ENCODE peak calls at places on chromosomes 12 and 14, in eight cellular contexts. W, J, D, S, V, G, A and L are unnamed samples.

GRCh38 chr12:131137009-131137835 is 183.5 kb downstream of the ADGRD1 start:
- DNase-seq in D (no peak), G (no peak), W (no peak), V (no peak), A (no peak), J (no peak), S (no peak), L (no peak)

GRCh38 chr14:97931273-97931672 is 1134.1 kb downstream of the VRK1 start:
- DNase-seq in S (no peak), G (no peak), A (no peak), V (no peak), W (no peak), D (no peak), J (no peak), L (no peak)

GRCh38 chr12:24730461-24730896 is 218.4 kb downstream of the BCAT1 start:
- DNase-seq in W (no peak), J (no peak), A (no peak), D (no peak), S (no peak), G (no peak), V (no peak), L (no peak)

GRCh38 chr12:13505224-13505623 is 308.7 kb downstream of the EMP1 start:
- DNase-seq in A (no peak), V (peak), S (no peak), J (no peak), G (no peak), W (no peak), D (no peak), L (no peak)

GRCh38 chr14:71228711-71229110 is 321.5 kb downstream of the PCNX1 start:
- DNase-seq in J (no peak), V (no peak), A (no peak), S (no peak), G (no peak), D (no peak), W (no peak), L (no peak)

GRCh38 chr12:56120158-56120846 is 2.2 kb downstream of the ZC3H10 start:
- DNase-seq in W (no peak), D (no peak), J (no peak), S (no peak), A (no peak), G (no peak), V (no peak), L (no peak)

GRCh38 chr12:42695490-42695995 is 106.0 kb upstream of the PRICKLE1 start:
- DNase-seq in J (no peak), A (no peak), D (no peak), W (no peak), S (no peak), V (no peak), G (no peak), L (no peak)

GRCh38 chr12:24854017-24854416 is 94.9 kb downstream of the BCAT1 start:
- DNase-seq in A (no peak), D (no peak), V (no peak), W (no peak), S (no peak), J (no peak), G (no peak), L (no peak)

GRCh38 chr14:106883218-106883692 is 1356.9 kb downstream of the TMEM121 start:
- DNase-seq in S (no peak), G (no peak), V (peak), A (peak), W (no peak), J (peak), D (no peak), L (peak)

GRCh38 chr12:42468341-42468821 is 121.2 kb downstream of the PRICKLE1 start:
- DNase-seq in G (no peak), A (no peak), D (no peak), J (no peak), S (no peak), V (no peak), W (no peak), L (no peak)

GRCh38 chr14:101542391-101542790 is 18.9 kb upstream of the DIO3 start:
- DNase-seq in W (no peak), A (no peak), S (no peak), G (no peak), V (no peak), D (no peak), J (no peak), L (no peak)

GRCh38 chr12:76883151-76883550 is 4.3 kb upstream of the CSRP2 start:
- DNase-seq in S (peak), D (no peak), A (no peak), J (no peak), V (no peak), G (peak), W (no peak), L (no peak)

GRCh38 chr14:22418631-22419030 is 170.4 kb downstream of the DAD1 start:
- DNase-seq in W (no peak), S (no peak), A (no peak), D (no peak), V (no peak), J (no peak), G (no peak), L (no peak)

GRCh38 chr14:76644875-76645518 is 116.3 kb upstream of the VASH1 start:
- DNase-seq in W (no peak), V (peak), A (no peak), J (peak), D (no peak), G (peak), S (no peak), L (no peak)

GRCh38 chr14:23438130-23438893 is 2.9 kb upstream of the MYH7 start:
- DNase-seq in W (no peak), S (no peak), J (no peak), G (no peak), D (no peak), A (no peak), V (no peak), L (no peak)

GRCh38 chr12:102702447-102703114 is 214.5 kb downstream of the PAH start:
- DNase-seq in G (peak), S (no peak), D (no peak), A (no peak), J (peak), V (peak), W (no peak), L (no peak)

GRCh38 chr12:124490584-124491305 is 76.7 kb downstream of the NCOR2 start:
- DNase-seq in J (peak), S (no peak), G (no peak), V (no peak), D (no peak), W (no peak), A (no peak), L (no peak)

GRCh38 chr14:70905316-70905715 is 1.9 kb upstream of the PCNX1 start:
- DNase-seq in V (no peak), J (no peak), G (peak), A (no peak), W (no peak), D (no peak), S (no peak), L (no peak)

GRCh38 chr12:74538491-74539258 is 1.0 kb downstream of the ATXN7L3B start:
- DNase-seq in A (peak), D (no peak), J (no peak), V (no peak), W (no peak), G (peak), S (no peak), L (no peak)

GRCh38 chr12:1869145-1869544 is 48.8 kb downstream of the LRTM2 start:
- DNase-seq in A (no peak), W (no peak), G (no peak), S (no peak), D (no peak), V (no peak), J (no peak), L (no peak)

GRCh38 chr12:108381793-108382436 is 42.8 kb upstream of the CMKLR1 start:
- DNase-seq in W (no peak), A (no peak), D (no peak), S (no peak), V (peak), J (no peak), G (no peak), L (no peak)

GRCh38 chr12:6056406-6057211 is 67.9 kb downstream of the VWF start:
- DNase-seq in A (no peak), G (peak), J (no peak), S (no peak), D (no peak), W (no peak), V (peak), L (no peak)

DNA sequence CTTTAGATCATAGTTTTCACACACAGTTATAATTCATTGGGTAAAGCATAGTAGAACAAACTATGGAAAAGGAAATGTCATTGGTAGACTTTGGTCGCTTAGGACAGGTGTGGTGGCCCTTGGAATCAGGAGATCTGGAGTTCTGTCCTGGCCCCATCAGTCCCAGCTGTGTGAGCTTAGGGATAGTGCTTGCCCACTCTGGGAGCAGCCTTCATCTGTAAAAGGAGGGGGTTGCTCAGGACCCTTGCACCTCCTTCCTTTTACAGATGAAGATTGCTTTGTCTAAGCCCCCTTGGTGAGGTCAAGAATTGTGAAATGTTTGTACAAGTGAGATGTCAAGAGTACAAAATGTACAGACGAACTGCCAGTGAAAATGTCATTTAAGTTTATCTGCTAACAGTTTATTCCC is 93.2 kb downstream of the BORCS5 start:
- DNase-seq in A (no peak), J (no peak), G (no peak), D (no peak), S (no peak), W (no peak), V (no peak), L (no peak)
- H3K27ac ChIP-seq in A (no peak), J (peak), G (no peak), D (no peak), S (no peak), W (peak), V (no peak), L (no peak)

DNA sequence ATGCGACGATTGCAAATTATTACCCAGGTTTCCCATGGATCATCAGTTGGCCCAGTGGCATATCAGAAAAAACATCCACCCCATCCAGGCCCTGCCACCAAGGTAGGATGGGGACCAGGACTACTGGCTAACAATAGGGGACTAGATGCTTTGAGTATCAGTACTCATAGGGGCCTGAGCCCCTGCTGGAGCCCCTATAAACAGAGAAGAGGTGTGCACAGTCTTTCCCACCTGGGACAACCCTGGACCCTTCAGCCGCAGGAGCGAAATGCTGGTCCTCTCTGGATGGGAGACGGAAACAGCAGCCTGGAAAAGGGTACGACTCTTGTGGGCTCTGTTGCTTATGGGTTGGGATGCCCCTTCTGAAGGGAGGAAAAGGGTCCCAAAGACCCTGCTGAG is 5.7 kb downstream of the DHH start:
- DNase-seq in W (no peak), G (no peak), A (no peak), D (no peak), S (no peak), V (no peak), J (no peak), L (no peak)
- H3K27ac ChIP-seq in W (no peak), G (no peak), A (no peak), D (no peak), S (no peak), V (no peak), J (no peak), L (no peak)

GRCh38 chr14:93006484-93007128 is 83.7 kb downstream of the CHGA start:
- DNase-seq in S (no peak), A (no peak), D (no peak), G (no peak), J (no peak), W (no peak), V (no peak), L (no peak)

GRCh38 chr14:93009471-93010117 is 86.6 kb downstream of the CHGA start:
- DNase-seq in J (no peak), A (no peak), G (no peak), V (no peak), S (no peak), W (no peak), D (no peak), L (no peak)

GRCh38 chr14:93007225-93007997 is 84.5 kb downstream of the CHGA start:
- DNase-seq in S (peak), G (peak), W (peak), D (no peak), V (no peak), J (no peak), A (no peak), L (peak)

GRCh38 chr14:93010118-93010475 is 87.1 kb downstream of the CHGA start:
- DNase-seq in J (no peak), D (no peak), S (no peak), W (no peak), V (no peak), A (no peak), G (no peak), L (no peak)

GRCh38 chr14:93008381-93008780 is 85.4 kb downstream of the CHGA start:
- DNase-seq in S (no peak), J (no peak), A (no peak), W (no peak), D (no peak), G (peak), V (no peak), L (no peak)
- H3K27ac ChIP-seq in S (no peak), J (no peak), A (no peak), W (no peak), D (no peak), G (no peak), V (no peak), L (no peak)

DNA sequence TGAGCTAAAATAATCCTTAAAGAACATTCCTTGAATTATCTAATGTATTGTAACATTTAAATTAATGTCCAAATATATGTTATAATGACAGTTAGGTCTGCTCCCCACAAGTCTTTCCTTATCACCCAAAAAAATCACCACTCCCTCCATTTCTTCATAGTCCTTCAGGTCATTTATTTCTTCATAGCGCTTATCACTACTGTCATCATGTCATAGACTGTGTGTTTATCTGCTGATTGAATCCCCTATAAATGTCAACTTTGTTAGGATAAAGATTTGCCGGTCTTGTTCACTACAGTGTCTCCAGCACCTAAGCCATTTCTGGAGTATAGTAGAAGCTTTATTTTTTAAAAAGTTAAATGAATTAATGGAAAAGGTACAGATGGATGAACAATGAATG is 11.9 kb downstream of the LUM start:
- DNase-seq in W (no peak), D (no peak), A (no peak), J (no peak), V (no peak), S (no peak), G (no peak), L (no peak)
- H3K27ac ChIP-seq in W (peak), D (no peak), A (no peak), J (no peak), V (no peak), S (no peak), G (no peak), L (no peak)

GRCh38 chr12:95416111-95416636 is 57.8 kb upstream of the METAP2 start:
- DNase-seq in V (no peak), W (no peak), S (no peak), G (no peak), J (no peak), A (no peak), D (no peak), L (no peak)
- H3K27ac ChIP-seq in V (no peak), W (peak), S (no peak), G (no peak), J (no peak), A (no peak), D (no peak), L (peak)

DNA sequence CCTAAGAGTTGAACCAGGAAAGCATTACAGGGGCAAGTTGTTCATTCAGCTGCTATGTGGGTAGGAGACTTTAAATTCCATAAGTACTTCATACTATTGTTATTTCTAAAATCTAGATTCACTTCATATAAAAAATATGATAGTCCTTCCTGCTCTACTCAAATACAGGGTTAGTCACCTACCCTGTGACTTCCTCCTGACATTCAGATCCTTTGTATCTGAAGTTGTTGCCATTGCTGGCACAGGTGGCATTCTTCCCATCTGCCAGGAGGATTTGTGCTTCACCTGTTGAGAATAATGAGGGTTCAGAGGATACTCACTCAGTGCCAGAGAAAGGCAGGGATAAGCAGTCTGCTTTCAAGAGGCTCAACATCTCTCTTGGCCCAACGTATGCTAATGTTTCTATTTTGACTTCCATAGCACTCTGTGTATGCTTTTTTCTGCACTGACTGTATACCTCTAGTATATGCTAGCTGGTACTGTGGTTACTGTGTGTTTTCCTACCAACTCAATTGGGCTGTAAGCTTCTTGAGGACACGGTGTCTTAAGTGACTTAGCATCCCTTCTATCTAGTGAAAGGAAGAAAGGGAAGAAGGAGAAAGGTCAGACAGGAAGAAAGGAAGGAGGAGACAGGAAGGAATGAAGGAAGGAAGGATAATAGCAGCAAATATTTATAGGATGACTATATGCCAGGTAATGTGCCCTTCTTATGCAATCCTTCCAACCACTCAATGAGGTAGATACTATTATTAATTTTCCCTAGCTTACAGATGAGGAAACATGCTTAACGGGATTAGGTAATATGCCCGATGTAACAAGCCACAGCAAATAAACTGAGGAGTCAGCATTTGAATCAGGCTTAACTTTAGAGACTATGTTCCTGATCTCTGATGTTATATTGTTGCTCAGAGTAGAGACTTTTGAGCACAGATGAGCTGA is 38.5 kb upstream of the FGF6 start:
- DNase-seq in W (no peak), D (no peak), G (no peak), S (peak), J (no peak), V (no peak), A (no peak), L (no peak)
- H3K27ac ChIP-seq in W (no peak), D (peak), G (no peak), S (no peak), J (no peak), V (no peak), A (no peak), L (no peak)

GRCh38 chr14:104843006-104843405 is 22.1 kb upstream of the CEP170B start:
- DNase-seq in D (no peak), A (no peak), W (no peak), J (no peak), G (no peak), S (no peak), V (no peak), L (no peak)
- H3K27ac ChIP-seq in D (no peak), A (no peak), W (no peak), J (no peak), G (no peak), S (no peak), V (no peak), L (no peak)

GRCh38 chr14:36022765-36023415 is 153.6 kb downstream of the PTCSC3 start:
- DNase-seq in J (no peak), A (no peak), W (no peak), D (no peak), G (no peak), S (no peak), V (no peak), L (no peak)
- H3K27ac ChIP-seq in J (no peak), A (no peak), W (no peak), D (no peak), G (no peak), S (no peak), V (no peak), L (no peak)

DNA sequence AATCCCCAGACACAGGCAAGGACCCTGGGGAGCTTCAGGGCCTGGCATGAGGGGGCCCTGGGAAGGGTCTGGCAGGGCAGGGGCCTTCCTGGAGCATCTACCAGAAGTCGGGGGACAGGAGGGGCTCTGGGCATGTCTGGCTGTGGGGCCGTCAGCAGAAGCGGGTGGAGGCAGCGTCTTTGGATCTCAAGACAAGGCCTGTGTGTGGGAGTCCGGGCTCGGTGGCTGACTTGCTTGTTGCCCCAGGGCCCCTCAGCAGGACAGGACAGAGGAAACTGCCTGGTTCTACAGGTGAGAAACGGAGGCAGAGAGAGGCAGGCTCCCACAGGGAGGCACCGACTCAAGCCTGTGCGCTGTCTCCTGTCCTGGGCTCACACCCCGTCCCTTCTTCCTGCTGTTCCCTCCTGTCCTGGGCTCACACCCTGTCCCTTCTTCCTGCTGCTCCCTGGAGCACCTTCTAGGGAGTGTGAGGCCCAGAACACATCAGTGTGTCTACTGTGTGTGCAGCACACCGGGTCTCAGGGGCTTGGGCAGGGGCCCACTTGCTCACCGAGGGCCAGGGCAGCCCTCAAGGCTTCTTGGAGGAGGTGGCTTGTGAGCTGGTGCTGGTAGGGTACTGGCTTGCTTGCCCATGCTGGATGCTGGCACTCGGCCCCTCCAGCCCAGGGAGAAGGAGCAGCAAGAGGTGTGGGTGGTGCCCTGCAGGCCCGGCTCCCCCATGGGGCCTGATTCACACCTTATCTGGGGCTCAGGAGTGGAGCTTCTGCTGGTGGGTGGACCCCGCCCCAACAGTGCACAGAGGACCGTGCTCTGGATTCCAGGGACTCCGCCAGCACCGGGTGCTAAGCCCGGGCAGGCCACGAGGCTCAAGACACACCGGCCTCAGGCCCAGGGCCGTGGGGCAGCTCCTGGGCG is 14.9 kb downstream of the ASPG start:
- DNase-seq in W (no peak), S (no peak), J (no peak), V (no peak), D (no peak), A (no peak), G (no peak), L (no peak)
- H3K27ac ChIP-seq in W (no peak), S (no peak), J (no peak), V (no peak), D (peak), A (no peak), G (no peak), L (no peak)

DNA sequence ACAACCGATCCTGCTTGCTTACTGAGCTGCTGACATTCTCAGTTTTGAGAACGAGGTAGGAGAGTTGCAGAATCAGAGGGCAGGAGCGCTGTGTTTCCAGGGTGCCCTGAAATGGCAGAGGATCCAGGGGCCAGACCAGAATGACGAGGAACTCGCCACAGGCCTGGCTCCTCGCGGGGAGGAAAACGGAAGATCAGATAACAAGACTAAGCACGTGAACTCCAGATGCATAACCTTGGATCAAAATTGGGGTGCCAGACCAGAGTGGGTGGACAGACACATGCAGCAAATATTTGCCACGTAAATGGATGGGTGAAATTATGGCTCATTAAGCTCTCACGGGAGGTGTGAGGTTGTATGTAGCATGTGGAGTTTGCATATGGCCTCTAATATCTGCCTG is 46.5 kb downstream of the ELK3 start:
- DNase-seq in J (no peak), A (no peak), W (no peak), S (no peak), V (no peak), G (no peak), D (no peak), L (no peak)
- H3K27ac ChIP-seq in J (no peak), A (no peak), W (no peak), S (no peak), V (no peak), G (peak), D (peak), L (peak)